ENCODE peak calls at places on chromosomes 5 and 9, in five cellular contexts. L is endodermal cell, K is AG04449, J is lung, V is dorsolateral prefrontal cortex. Y is an unnamed sample.

GRCh38 chr9:77598961-77599360 is 49.2 kb downstream of the GNA14 start:
- DNase-seq in J (no peak), L (no peak), V (no peak), K (no peak), Y (no peak)

GRCh38 chr5:135059000-135059923 is 25.2 kb upstream of the PITX1 start:
- DNase-seq in K (no peak), L (no peak), V (no peak), J (no peak), Y (no peak)

GRCh38 chr5:104372796-104373195 is 810.2 kb upstream of the NUDT12 start:
- DNase-seq in K (no peak), J (no peak), L (no peak), V (no peak), Y (no peak)

GRCh38 chr5:10726913-10727517 is 34.0 kb downstream of the DAP start:
- DNase-seq in L (no peak), K (no peak), V (no peak), J (no peak), Y (no peak)

GRCh38 chr5:60630179-60630578 is 69.8 kb downstream of the DEPDC1B start:
- DNase-seq in J (no peak), L (no peak), V (no peak), K (no peak), Y (no peak)

GRCh38 chr5:89338935-89339334 is 456.0 kb upstream of the MEF2C start:
- DNase-seq in L (no peak), V (no peak), K (peak), J (no peak), Y (no peak)

GRCh38 chr9:137435980-137436760 is 5.0 kb downstream of the ENTPD8 start:
- DNase-seq in K (no peak), V (no peak), L (no peak), J (peak), Y (no peak)

GRCh38 chr5:92559743-92560142 is 1021.3 kb downstream of the NR2F1-AS1 start:
- DNase-seq in J (no peak), V (no peak), L (peak), K (peak), Y (no peak)

GRCh38 chr5:176650354-176650884 is 3.1 kb downstream of the TSPAN17 start:
- DNase-seq in K (no peak), L (peak), J (no peak), V (peak), Y (no peak)

GRCh38 chr9:116288658-116289057 is 135.1 kb downstream of the PAPPA start:
- DNase-seq in J (no peak), L (no peak), K (peak), V (no peak), Y (peak)

GRCh38 chr5:76545184-76545583 is 78.0 kb downstream of the F2RL2 start:
- DNase-seq in K (no peak), V (no peak), L (no peak), J (no peak), Y (no peak)

GRCh38 chr9:90816690-90817089 is 15.1 kb downstream of the SYK start:
- DNase-seq in V (no peak), L (no peak), J (no peak), K (no peak), Y (no peak)

GRCh38 chr9:105302728-105303127 is 58.3 kb downstream of the SLC44A1 start:
- DNase-seq in J (no peak), K (no peak), L (no peak), V (no peak), Y (no peak)

GRCh38 chr5:6730407-6730806 is 17.2 kb downstream of the TENT4A start:
- DNase-seq in V (no peak), J (no peak), K (no peak), L (peak), Y (no peak)

GRCh38 chr9:115396071-115396529 is 278.1 kb upstream of the TNC start:
- DNase-seq in V (no peak), J (no peak), K (no peak), L (no peak), Y (no peak)

GRCh38 chr5:45385321-45386058 is 310.7 kb downstream of the HCN1 start:
- DNase-seq in V (no peak), J (no peak), K (no peak), L (no peak), Y (no peak)

GRCh38 chr9:36884721-36885120 is 149.3 kb downstream of the PAX5 start:
- DNase-seq in L (no peak), K (no peak), J (no peak), V (no peak), Y (no peak)

GRCh38 chr9:129262261-129262660 is 84.2 kb upstream of the IER5L start:
- DNase-seq in V (no peak), L (peak), K (no peak), J (no peak), Y (no peak)

GRCh38 chr9:21404146-21404545 is 4.8 kb upstream of the IFNA8 start:
- DNase-seq in J (no peak), V (no peak), K (no peak), L (no peak), Y (no peak)

GRCh38 chr5:169876376-169876775 is 103.9 kb downstream of the INSYN2B start:
- DNase-seq in L (no peak), V (no peak), K (no peak), J (no peak), Y (no peak)

GRCh38 chr5:4243865-4244264 is 648.2 kb downstream of the IRX1 start:
- DNase-seq in J (no peak), L (no peak), K (no peak), V (no peak), Y (no peak)

GRCh38 chr9:133928248-133928764 is 63.8 kb downstream of the VAV2 start:
- DNase-seq in V (no peak), J (no peak), L (no peak), K (no peak), Y (no peak)

GRCh38 chr9:19375536-19375935 is 4.5 kb downstream of the RPS6 start:
- DNase-seq in K (no peak), V (no peak), J (no peak), L (no peak), Y (no peak)

GRCh38 chr9:129987047-129987446 is 55.9 kb downstream of the FNBP1 start:
- DNase-seq in K (no peak), J (no peak), V (no peak), L (no peak), Y (no peak)

GRCh38 chr9:114738581-114739316 is 56.8 kb upstream of the TEX48 start:
- DNase-seq in J (peak), K (no peak), L (peak), V (peak), Y (no peak)

GRCh38 chr9:77848897-77849296 is 182.7 kb downstream of the GNAQ start:
- DNase-seq in L (no peak), J (peak), V (peak), K (peak), Y (no peak)

GRCh38 chr5:178210073-178210526 is 5.8 kb downstream of the HNRNPAB start:
- DNase-seq in V (no peak), L (peak), J (no peak), K (no peak), Y (no peak)

GRCh38 chr5:178207183-178207916 is 3.0 kb downstream of the HNRNPAB start:
- DNase-seq in J (peak), L (peak), K (no peak), V (no peak), Y (no peak)

GRCh38 chr5:178209334-178210072 is 5.2 kb downstream of the HNRNPAB start:
- DNase-seq in V (no peak), J (no peak), L (peak), K (no peak), Y (no peak)

GRCh38 chr5:178207917-178208280 is 3.6 kb downstream of the HNRNPAB start:
- DNase-seq in V (no peak), J (no peak), L (peak), K (no peak), Y (no peak)

DNA sequence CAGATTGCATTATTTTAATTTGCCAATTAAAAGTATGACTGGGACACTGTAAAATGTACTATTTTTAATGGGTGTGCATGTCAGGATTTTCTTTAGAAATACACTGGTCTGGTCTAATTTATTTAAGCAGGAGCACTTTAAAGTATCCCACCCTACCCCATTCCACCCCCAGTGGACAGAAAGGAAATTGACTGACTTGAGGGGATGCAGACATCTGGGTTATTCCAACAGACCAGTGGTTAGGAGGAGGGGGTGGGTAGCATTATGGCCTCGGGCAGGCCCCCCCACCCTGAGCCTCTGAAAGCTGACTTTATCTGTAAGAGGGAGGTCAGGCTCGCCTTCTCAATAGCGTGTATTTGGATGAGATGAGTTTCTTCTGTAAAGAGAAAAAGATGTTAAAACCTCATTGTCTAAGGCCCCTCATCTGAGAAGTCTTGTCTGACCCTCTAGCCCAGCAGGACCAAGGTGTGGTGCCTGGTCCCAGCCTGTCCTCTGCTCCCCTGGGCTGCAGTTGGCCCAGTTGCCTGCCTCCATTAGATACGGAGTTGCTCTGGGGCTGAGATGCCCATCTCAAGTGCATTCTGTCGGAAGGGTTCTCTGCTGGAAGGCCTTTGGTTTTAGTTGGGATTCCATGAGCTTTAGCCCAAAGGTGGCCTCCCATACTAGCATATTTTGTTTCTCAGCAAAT is 4.4 kb downstream of the HNRNPAB start:
- DNase-seq in L (peak), V (no peak), K (no peak), J (no peak), Y (no peak)
- TF ChIP-seq CTCF in L (peak), V (no peak), K (peak), J (no peak), Y (no peak)

DNA sequence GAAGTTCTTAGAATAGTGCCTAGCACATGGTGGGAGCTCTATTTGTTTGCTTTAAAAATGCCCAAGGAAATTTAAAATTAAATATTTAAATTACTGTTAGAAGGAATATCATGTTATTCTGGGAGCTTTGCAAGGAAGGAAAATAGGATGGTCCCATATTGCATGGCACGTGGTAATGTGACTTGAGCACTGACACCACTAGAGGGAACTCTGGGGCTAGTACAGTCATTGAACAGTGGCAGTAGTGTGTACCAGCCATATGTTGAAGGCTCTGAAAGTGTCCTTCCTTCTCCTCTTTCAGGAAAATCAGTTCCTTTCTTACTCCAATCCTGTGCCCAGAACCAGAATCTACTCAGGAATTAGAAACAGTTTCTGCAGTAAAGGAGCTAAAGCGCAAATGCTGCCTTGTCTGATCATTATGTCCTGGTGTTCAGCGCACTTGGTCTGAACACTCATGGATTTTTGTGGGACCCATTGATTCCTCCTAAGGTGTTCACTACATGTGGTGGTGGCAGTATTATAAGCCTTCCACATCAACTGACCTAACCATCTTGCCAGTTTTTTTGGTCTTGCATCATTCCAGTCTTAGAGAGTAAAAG is 54.1 kb downstream of the GDA start:
- DNase-seq in J (no peak), V (peak), K (no peak), L (peak), Y (no peak)
- TF ChIP-seq CTCF in J (no peak), V (peak), K (peak), L (peak), Y (peak)

GRCh38 chr5:56206126-56206525 is 27.0 kb downstream of the ANKRD55 start:
- DNase-seq in L (no peak), K (peak), J (no peak), V (no peak), Y (no peak)

GRCh38 chr5:56211298-56211865 is 21.7 kb downstream of the ANKRD55 start:
- DNase-seq in V (no peak), K (peak), J (peak), L (no peak), Y (no peak)

GRCh38 chr5:56207537-56207936 is 25.6 kb downstream of the ANKRD55 start:
- DNase-seq in V (no peak), K (no peak), J (no peak), L (no peak), Y (no peak)

GRCh38 chr5:56212127-56212879 is 20.8 kb downstream of the ANKRD55 start:
- DNase-seq in K (no peak), J (no peak), V (no peak), L (no peak), Y (no peak)

GRCh38 chr5:56208681-56209080 is 24.4 kb downstream of the ANKRD55 start:
- DNase-seq in V (no peak), J (no peak), L (no peak), K (no peak), Y (no peak)
- TF ChIP-seq CTCF in V (no peak), J (no peak), L (no peak), K (no peak), Y (no peak)

GRCh38 chr5:126492939-126493338 is 69.7 kb downstream of the GRAMD2B start:
- DNase-seq in V (no peak), J (no peak), K (no peak), L (peak), Y (no peak)
- TF ChIP-seq CTCF in V (peak), J (no peak), K (no peak), L (peak), Y (peak)

GRCh38 chr9:12640866-12641636 is 52.1 kb upstream of the TYRP1 start:
- DNase-seq in J (no peak), K (no peak), L (no peak), V (no peak), Y (no peak)

GRCh38 chr9:12643686-12644085 is 49.5 kb upstream of the TYRP1 start:
- DNase-seq in V (no peak), J (no peak), K (no peak), L (no peak), Y (no peak)

GRCh38 chr9:12640021-12640587 is 53.1 kb upstream of the TYRP1 start:
- DNase-seq in J (no peak), K (peak), L (no peak), V (no peak), Y (peak)
- TF ChIP-seq CTCF in J (no peak), K (peak), L (peak), V (peak), Y (peak)

DNA sequence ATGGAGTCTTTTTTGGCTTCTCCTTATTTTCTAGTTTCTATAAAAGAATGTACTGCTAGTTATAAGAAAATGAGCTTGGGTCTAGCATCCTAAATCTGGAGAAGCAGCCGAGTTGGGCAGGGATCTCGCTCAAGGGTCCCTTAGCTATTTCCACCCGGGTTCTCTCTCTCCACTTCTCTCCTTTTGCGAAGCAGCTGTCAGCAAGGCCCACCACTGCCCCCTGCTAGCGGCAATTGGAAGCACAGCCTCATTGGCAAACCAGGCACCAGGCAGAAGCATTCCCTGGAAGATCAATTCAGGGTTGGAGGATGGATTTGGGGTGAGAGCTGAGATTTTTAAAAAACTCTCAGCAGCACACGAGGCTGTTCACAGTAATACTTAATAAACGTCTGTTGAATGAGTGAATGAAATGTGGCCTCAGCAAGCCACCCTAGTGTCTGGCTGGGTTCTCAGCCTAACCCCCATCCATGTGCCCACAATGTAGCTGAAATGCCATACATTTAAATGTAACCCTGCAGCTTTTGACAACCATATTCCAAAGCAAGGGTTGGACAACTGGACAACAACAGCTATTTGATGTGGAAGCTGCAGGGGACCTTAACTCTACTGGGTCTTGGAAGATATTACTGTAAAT is 34.6 kb upstream of the TNIP1 start:
- DNase-seq in L (peak), J (peak), K (no peak), V (peak), Y (peak)
- TF ChIP-seq CTCF in L (peak), J (peak), K (peak), V (peak), Y (peak)

GRCh38 chr9:83629433-83630104 is 6.6 kb downstream of the IDNK start:
- DNase-seq in K (no peak), V (no peak), L (no peak), J (no peak), Y (no peak)
- TF ChIP-seq CTCF in K (no peak), V (no peak), L (no peak), J (no peak), Y (no peak)

GRCh38 chr5:69050214-69050613 is 43.6 kb upstream of the SLC30A5 start:
- DNase-seq in J (no peak), L (no peak), V (no peak), K (no peak), Y (no peak)

GRCh38 chr5:69049151-69049550 is 44.7 kb upstream of the SLC30A5 start:
- DNase-seq in J (no peak), L (no peak), V (no peak), K (no peak), Y (no peak)

GRCh38 chr5:69049796-69050195 is 44.0 kb upstream of the SLC30A5 start:
- DNase-seq in J (no peak), V (no peak), K (no peak), L (no peak), Y (no peak)

GRCh38 chr5:69046375-69046957 is 47.3 kb upstream of the SLC30A5 start:
- DNase-seq in J (no peak), K (no peak), L (no peak), V (no peak), Y (no peak)

DNA sequence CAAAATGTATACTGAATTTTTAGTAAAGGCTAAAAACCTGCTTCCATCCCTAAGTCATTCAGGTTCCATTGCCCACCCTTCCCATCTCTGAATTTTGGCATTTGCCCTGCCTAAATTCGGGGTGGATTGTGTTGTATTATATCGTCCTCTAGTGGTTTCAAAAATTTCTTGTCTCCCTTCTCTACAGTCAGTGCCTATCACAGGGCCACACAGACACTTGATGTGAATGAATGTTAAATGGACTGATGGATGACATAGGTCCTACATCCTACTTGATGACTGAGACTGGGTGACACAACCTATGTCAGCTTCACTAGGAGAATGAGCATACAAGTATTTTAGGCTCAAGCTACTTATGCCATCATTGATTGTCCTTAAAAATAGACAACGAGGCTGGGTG is 45.6 kb upstream of the SLC30A5 start:
- DNase-seq in L (no peak), V (no peak), J (no peak), K (no peak), Y (no peak)
- TF ChIP-seq CTCF in L (peak), V (peak), J (no peak), K (peak), Y (peak)